ENCODE peak calls at places on chromosomes 5 and 9, in six cellular contexts. O is fibroblast of lung; W is CD8-positive, alpha-beta memory T cell; Q is OCI-LY7; D is aorta; L is effector memory CD4-positive, alpha-beta T cell. P is an unnamed sample. For H3K36me3, the result is how much of the 10 kb centered on the place peaks cover.

GRCh38 chr5:173882632-173883031 is 5.5 kb upstream of the CPEB4 start:
- DNase-seq in O (peak), W (no peak), Q (no peak), D (no peak), L (no peak), P (no peak)

GRCh38 chr9:138043411-138044345 is 166.1 kb downstream of the CACNA1B start:
- DNase-seq in O (no peak), W (no peak), Q (no peak), D (no peak), L (no peak), P (peak)

GRCh38 chr5:180332051-180332517 is 21.1 kb downstream of the GFPT2 start:
- DNase-seq in O (peak), W (no peak), Q (no peak), D (no peak), L (no peak), P (peak)

GRCh38 chr9:90141723-90142122 is 500.9 kb downstream of the DIRAS2 start:
- DNase-seq in O (peak), W (no peak), Q (peak), D (no peak), L (no peak), P (no peak)

GRCh38 chr9:37281541-37281940 is 141.0 kb upstream of the GRHPR start:
- DNase-seq in O (no peak), W (no peak), Q (no peak), D (no peak), L (no peak), P (no peak)

GRCh38 chr5:118042076-118042475 is 946.3 kb downstream of the DTWD2 start:
- DNase-seq in O (no peak), W (no peak), Q (no peak), D (no peak), L (no peak), P (no peak)

GRCh38 chr5:10745133-10745532 is 15.9 kb downstream of the DAP start:
- DNase-seq in O (peak), W (no peak), Q (no peak), D (no peak), L (no peak), P (no peak)

GRCh38 chr5:67299317-67299716 is 102.7 kb upstream of the CD180 start:
- DNase-seq in O (peak), W (no peak), Q (no peak), D (no peak), L (no peak), P (no peak)

GRCh38 chr5:78560456-78560855 is 88.1 kb downstream of the LHFPL2 start:
- DNase-seq in O (no peak), W (no peak), Q (no peak), D (no peak), L (no peak), P (no peak)

GRCh38 chr9:106892632-106893031 is 29.7 kb downstream of the ZNF462 start:
- DNase-seq in O (peak), W (no peak), Q (no peak), D (peak), L (no peak), P (no peak)

GRCh38 chr5:76607353-76607871 is 15.8 kb downstream of the F2RL2 start:
- DNase-seq in O (peak), W (no peak), Q (peak), D (no peak), L (no peak), P (no peak)

GRCh38 chr5:123752576-123752975 is 240.6 kb downstream of the CSNK1G3 start:
- DNase-seq in O (peak), W (no peak), Q (no peak), D (no peak), L (no peak), P (no peak)

GRCh38 chr9:80874276-80874675 is 815.1 kb downstream of the TLE1 start:
- DNase-seq in O (peak), W (no peak), Q (no peak), D (no peak), L (no peak), P (no peak)

GRCh38 chr9:121463026-121463827 is 36.4 kb downstream of the GGTA1 start:
- DNase-seq in O (peak), W (no peak), Q (peak), D (peak), L (no peak), P (peak)

GRCh38 chr5:388266-389196 is 54.4 kb upstream of the EXOC3 start:
- DNase-seq in O (no peak), W (no peak), Q (peak), D (peak), L (no peak), P (peak)

GRCh38 chr5:124580925-124581821 is 165.3 kb downstream of the ZNF608 start:
- DNase-seq in O (no peak), W (no peak), Q (no peak), D (no peak), L (no peak), P (no peak)

GRCh38 chr9:120336021-120336752 is 243.8 kb downstream of the CDK5RAP2 start:
- DNase-seq in O (no peak), W (no peak), Q (no peak), D (no peak), L (no peak), P (no peak)

GRCh38 chr5:8058626-8059180 is 189.8 kb downstream of the MTRR start:
- DNase-seq in O (no peak), W (no peak), Q (no peak), D (no peak), L (no peak), P (no peak)

GRCh38 chr5:3140117-3140516 is 388.6 kb upstream of the IRX2 start:
- DNase-seq in O (no peak), W (no peak), Q (no peak), D (no peak), L (no peak), P (no peak)

GRCh38 chr5:155049569-155050383 is 36.2 kb downstream of the KIF4B start:
- DNase-seq in O (no peak), W (no peak), Q (peak), D (no peak), L (no peak), P (no peak)

GRCh38 chr9:21964925-21965385 is 29.2 kb downstream of the CDKN2A start:
- DNase-seq in O (peak), W (peak), Q (no peak), D (peak), L (peak), P (peak)

GRCh38 chr9:3525088-3525835 is 539 bp downstream of the RFX3 start:
- DNase-seq in O (no peak), W (no peak), Q (no peak), D (peak), L (no peak), P (peak)

GRCh38 chr9:76215066-76215465 is 179.2 kb downstream of the RFK start:
- DNase-seq in O (peak), W (no peak), Q (no peak), D (no peak), L (no peak), P (no peak)

GRCh38 chr9:19480345-19480744 is 71.5 kb downstream of the ACER2 start:
- DNase-seq in O (no peak), W (no peak), Q (no peak), D (no peak), L (no peak), P (no peak)

GRCh38 chr9:116318463-116319271 is 165.1 kb downstream of the PAPPA start:
- DNase-seq in O (peak), W (no peak), Q (no peak), D (peak), L (no peak), P (no peak)

GRCh38 chr9:372143-372542 is 157.5 kb downstream of the DOCK8 start:
- DNase-seq in O (no peak), W (no peak), Q (no peak), D (no peak), L (no peak), P (no peak)

GRCh38 chr9:376115-376514 is 161.4 kb downstream of the DOCK8 start:
- DNase-seq in O (no peak), W (no peak), Q (no peak), D (no peak), L (no peak), P (no peak)

GRCh38 chr9:371349-371748 is 156.7 kb downstream of the DOCK8 start:
- DNase-seq in O (no peak), W (no peak), Q (no peak), D (no peak), L (no peak), P (no peak)

GRCh38 chr9:374726-375125 is 160.1 kb downstream of the DOCK8 start:
- DNase-seq in O (no peak), W (no peak), Q (no peak), D (no peak), L (no peak), P (no peak)

GRCh38 chr9:373759-374206 is 159.1 kb downstream of the DOCK8 start:
- DNase-seq in O (no peak), W (no peak), Q (no peak), D (no peak), L (no peak), P (no peak)
- H3K36me3 ChIP-seq in O (under half), W (half or more), Q (half or more), D (under half), L (half or more), P (half or more)

DNA sequence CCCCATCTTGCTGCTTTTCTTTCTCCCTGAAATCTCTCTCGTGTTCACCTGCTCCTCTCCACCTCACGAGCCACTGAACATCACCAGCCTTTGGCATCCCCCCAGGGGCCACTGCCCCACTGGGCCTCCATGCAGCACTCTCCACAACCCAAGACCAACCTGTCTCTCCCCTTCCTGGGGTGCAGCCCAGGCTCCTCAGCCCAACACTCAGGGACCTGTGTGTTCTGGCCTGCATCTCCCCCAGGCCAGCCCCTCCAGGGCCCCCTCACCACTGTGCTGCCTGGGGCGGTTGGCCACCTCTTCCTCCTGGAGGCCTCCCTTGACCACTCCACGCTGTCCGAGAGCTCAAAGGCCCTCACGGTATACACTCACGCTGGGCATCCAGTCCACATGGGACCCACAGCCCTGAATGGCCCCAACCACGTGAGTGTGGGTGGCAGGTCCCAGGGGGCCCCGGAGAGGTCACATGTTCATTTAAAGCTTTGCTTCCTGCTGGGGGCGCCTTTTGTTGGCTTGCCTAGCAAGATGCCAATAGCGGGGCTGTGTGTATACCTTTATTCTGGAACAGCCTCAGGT is 453 bp upstream of the DOK3 start:
- DNase-seq in O (no peak), W (no peak), Q (peak), D (peak), L (no peak), P (peak)
- H3K36me3 ChIP-seq in O (under half), W (under half), Q (half or more), D (under half), L (under half), P (half or more)

GRCh38 chr9:133793471-133793870 is 55.3 kb upstream of the SARDH start:
- DNase-seq in O (no peak), W (no peak), Q (no peak), D (no peak), L (no peak), P (no peak)

GRCh38 chr9:133795049-133795448 is 56.9 kb upstream of the SARDH start:
- DNase-seq in O (no peak), W (no peak), Q (no peak), D (no peak), L (no peak), P (no peak)

GRCh38 chr9:133791735-133792649 is 53.8 kb upstream of the SARDH start:
- DNase-seq in O (no peak), W (no peak), Q (no peak), D (no peak), L (no peak), P (no peak)

GRCh38 chr9:133792721-133793470 is 54.7 kb upstream of the SARDH start:
- DNase-seq in O (peak), W (peak), Q (peak), D (peak), L (peak), P (peak)

GRCh38 chr9:133794006-133794760 is 56.0 kb upstream of the SARDH start:
- DNase-seq in O (no peak), W (no peak), Q (no peak), D (no peak), L (no peak), P (no peak)
- H3K36me3 ChIP-seq in O (under half), W (under half), Q (under half), D (under half), L (under half), P (under half)

GRCh38 chr9:126483468-126484056 is 130.2 kb upstream of the LMX1B start:
- DNase-seq in O (no peak), W (no peak), Q (no peak), D (no peak), L (no peak), P (peak)

GRCh38 chr9:126481862-126482261 is 131.9 kb upstream of the LMX1B start:
- DNase-seq in O (no peak), W (no peak), Q (no peak), D (peak), L (no peak), P (no peak)

GRCh38 chr9:126480810-126481209 is 132.9 kb upstream of the LMX1B start:
- DNase-seq in O (no peak), W (no peak), Q (no peak), D (peak), L (no peak), P (no peak)

GRCh38 chr9:126479515-126479914 is 134.2 kb upstream of the LMX1B start:
- DNase-seq in O (no peak), W (no peak), Q (no peak), D (peak), L (no peak), P (no peak)

DNA sequence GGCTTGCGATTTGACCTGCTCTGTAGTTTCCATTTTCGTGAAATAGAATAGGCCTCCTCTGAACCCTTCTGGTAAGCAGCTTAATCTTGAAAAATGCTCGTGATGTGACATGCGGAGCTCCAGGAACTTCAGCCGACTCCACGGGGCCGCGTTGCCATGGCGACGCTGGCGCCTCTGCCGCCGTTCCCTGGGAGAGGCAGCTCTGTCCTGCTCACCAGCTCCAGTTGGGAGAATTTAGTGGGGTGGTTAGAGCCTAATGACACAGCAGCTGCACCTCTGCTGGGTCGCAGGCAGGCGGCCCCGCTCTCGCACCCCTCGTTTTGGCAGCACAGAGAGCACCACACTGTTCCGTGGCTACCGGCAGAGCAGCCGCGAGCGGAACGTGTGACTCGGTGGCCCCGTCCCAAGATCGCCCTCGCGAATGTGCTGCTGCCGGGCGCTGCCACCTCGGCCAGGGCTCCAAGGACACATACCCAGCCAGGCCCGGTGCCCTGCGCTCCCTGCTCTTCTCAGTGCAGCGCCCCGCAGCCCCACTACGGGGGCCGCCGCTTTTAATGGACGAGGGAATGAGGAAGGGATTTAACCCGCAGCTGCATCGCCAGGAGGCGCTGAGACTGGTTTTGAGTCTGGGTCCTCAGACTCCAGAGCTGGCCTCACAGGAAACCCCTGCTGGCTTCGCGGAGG is 131.2 kb upstream of the LMX1B start:
- DNase-seq in O (peak), W (no peak), Q (no peak), D (peak), L (no peak), P (peak)
- H3K36me3 ChIP-seq in O (under half), W (under half), Q (under half), D (under half), L (under half), P (half or more)

DNA sequence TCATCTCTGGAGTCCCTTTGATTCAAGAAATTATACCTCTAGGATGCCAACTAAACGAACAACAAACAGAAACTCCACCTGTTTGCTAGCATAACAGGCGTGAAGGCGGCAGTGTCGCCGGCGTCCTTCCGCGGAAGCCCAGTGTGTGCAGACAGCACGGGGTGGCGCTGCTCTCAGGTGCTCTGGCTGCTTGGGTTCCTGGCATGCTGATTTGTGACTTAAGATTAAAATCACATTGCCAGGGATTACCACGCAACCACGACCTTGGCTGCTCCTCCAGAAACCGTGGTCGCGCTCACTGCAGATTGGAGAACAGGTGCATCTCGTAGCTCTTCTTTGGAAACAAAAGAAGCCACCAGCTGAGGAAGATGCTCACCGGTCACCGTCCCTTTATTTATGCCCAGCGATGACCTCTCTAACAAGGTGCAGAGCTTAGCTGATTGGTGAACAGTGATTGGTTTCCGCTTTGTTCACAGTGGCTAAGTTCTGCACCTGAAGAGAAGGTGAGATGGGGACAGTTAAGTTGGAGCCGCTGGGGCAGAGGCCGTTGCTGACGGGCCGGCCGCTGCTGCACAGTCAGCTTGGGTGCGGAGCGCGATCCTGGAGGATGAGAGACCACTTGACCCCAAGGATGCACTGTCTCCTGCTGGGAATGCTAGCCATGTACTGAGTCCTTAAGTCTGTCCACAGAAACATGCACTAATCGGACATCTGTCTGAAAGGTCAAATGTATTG is 232.3 kb downstream of the FANCC start:
- DNase-seq in O (no peak), W (no peak), Q (no peak), D (peak), L (no peak), P (peak)
- H3K36me3 ChIP-seq in O (half or more), W (under half), Q (under half), D (under half), L (under half), P (under half)

GRCh38 chr5:111404270-111404769 is 108.0 kb downstream of the STARD4 start:
- DNase-seq in O (peak), W (no peak), Q (no peak), D (no peak), L (no peak), P (no peak)
- H3K36me3 ChIP-seq in O (under half), W (under half), Q (under half), D (under half), L (under half), P (under half)

DNA sequence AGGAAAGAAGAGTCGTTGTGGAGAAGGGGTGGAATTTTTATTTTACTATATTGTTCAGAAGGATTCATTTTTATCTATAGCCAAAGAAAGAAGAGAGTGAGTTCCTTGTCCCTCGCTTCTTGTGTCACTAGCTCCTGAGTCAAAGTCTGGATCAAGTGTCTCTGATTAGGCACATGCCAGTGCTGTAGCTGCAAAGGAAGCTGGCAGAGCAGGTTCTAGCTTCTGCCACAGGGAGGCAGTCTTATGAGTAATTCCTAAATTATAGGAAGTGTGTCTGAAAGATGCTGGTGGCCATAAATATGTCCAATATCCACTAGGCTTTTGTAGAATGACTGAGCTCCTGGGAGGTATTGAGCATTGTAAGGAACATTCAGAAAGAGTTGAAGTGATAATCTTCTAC is 84.7 kb downstream of the DOCK2 start:
- DNase-seq in O (no peak), W (no peak), Q (no peak), D (no peak), L (no peak), P (no peak)
- H3K36me3 ChIP-seq in O (under half), W (half or more), Q (half or more), D (under half), L (half or more), P (half or more)

GRCh38 chr9:132267660-132268059 is 87.1 kb downstream of the SETX start:
- DNase-seq in O (no peak), W (no peak), Q (no peak), D (no peak), L (no peak), P (no peak)
- H3K36me3 ChIP-seq in O (under half), W (half or more), Q (half or more), D (under half), L (half or more), P (half or more)

GRCh38 chr9:6488395-6488794 is 75.4 kb downstream of the UHRF2 start:
- DNase-seq in O (no peak), W (no peak), Q (peak), D (no peak), L (no peak), P (no peak)
- H3K36me3 ChIP-seq in O (under half), W (under half), Q (half or more), D (under half), L (under half), P (half or more)

P was measured in spleen.